ENCODE peak calls at places on chromosome 10, in eight cellular contexts. Y is brain pericyte; W is GDM1; E is activated T-helper 9 cell treated with anti-CD3 and anti-CD28 coated beads, Interleukin-2, amount 50 U/mL, for 16 hours; P is NCI-H345; N is Ammon's horn; A is HL-60; B is glomerular endothelial cell. D is an unnamed sample.
A peak's percentile ranks its signal among the peaks of the same experiment; 100 is the strongest.

GRCh38 chr10:336247-336646 is 201.0 kb downstream of the ZMYND11 start:
- DNase-seq in Y (no peak), W (no peak), E (no peak), P (no peak), N (no peak), A (no peak), B (no peak), D (no peak)

GRCh38 chr10:122154733-122155366 is 116.2 kb upstream of the BTBD16 start:
- DNase-seq in Y (no peak), W (no peak), E (no peak), P (no peak), N (peak; percentile 79), A (no peak), B (no peak), D (no peak)

GRCh38 chr10:13491747-13492360 is 37.0 kb downstream of the BEND7 start:
- DNase-seq in Y (no peak), W (no peak), E (no peak), P (no peak), N (no peak), A (no peak), B (no peak), D (no peak)

GRCh38 chr10:11303671-11304170 is 286.0 kb downstream of the CELF2 start:
- DNase-seq in Y (no peak), W (no peak), E (no peak), P (no peak), N (no peak), A (no peak), B (no peak), D (no peak)

GRCh38 chr10:53864850-53865249 is 936.2 kb downstream of the PCDH15 start:
- DNase-seq in Y (no peak), W (no peak), E (no peak), P (no peak), N (no peak), A (no peak), B (no peak), D (no peak)

GRCh38 chr10:8544057-8544380 is 489.5 kb downstream of the GATA3 start:
- DNase-seq in Y (no peak), W (no peak), E (no peak), P (no peak), N (no peak), A (peak; percentile 36), B (no peak), D (no peak)

GRCh38 chr10:75431180-75432111 is at the start of gene LRMDA:
- DNase-seq in Y (no peak), W (no peak), E (no peak), P (no peak), N (peak; percentile 8), A (peak; percentile 93), B (no peak), D (no peak)

GRCh38 chr10:126979311-126979710 is 74.1 kb downstream of the DOCK1 start:
- DNase-seq in Y (no peak), W (no peak), E (no peak), P (no peak), N (no peak), A (no peak), B (no peak), D (no peak)

GRCh38 chr10:117112220-117112619 is 25.9 kb downstream of the VAX1 start:
- DNase-seq in Y (no peak), W (no peak), E (no peak), P (no peak), N (no peak), A (no peak), B (no peak), D (peak; percentile 5)

GRCh38 chr10:81248846-81249245 is 626.1 kb upstream of the NRG3 start:
- DNase-seq in Y (no peak), W (no peak), E (no peak), P (no peak), N (no peak), A (no peak), B (no peak), D (no peak)

GRCh38 chr10:48246501-48246900 is 28.0 kb downstream of the FRMPD2 start:
- DNase-seq in Y (no peak), W (no peak), E (no peak), P (no peak), N (no peak), A (no peak), B (no peak), D (no peak)

GRCh38 chr10:504131-504611 is 185.3 kb downstream of the DIP2C start:
- DNase-seq in Y (no peak), W (no peak), E (no peak), P (peak; percentile 41), N (no peak), A (no peak), B (no peak), D (no peak)

GRCh38 chr10:93413252-93413689 is 68.9 kb downstream of the MYOF start:
- DNase-seq in Y (no peak), W (peak; percentile 70), E (no peak), P (no peak), N (peak; percentile 40), A (peak; percentile 66), B (peak; percentile 34), D (no peak)

GRCh38 chr10:89032141-89032814 is 41.7 kb downstream of the FAS start:
- DNase-seq in Y (no peak), W (no peak), E (peak; percentile 50), P (no peak), N (no peak), A (no peak), B (peak; percentile 36), D (peak; percentile 66)

GRCh38 chr10:31458974-31459373 is 140.0 kb downstream of the ZEB1 start:
- DNase-seq in Y (no peak), W (no peak), E (no peak), P (no peak), N (no peak), A (no peak), B (no peak), D (no peak)

GRCh38 chr10:11378835-11379234 is 232.6 kb downstream of the USP6NL start:
- DNase-seq in Y (no peak), W (no peak), E (no peak), P (no peak), N (no peak), A (no peak), B (no peak), D (no peak)

GRCh38 chr10:130497056-130498010 is 361.1 kb downstream of the GLRX3 start:
- DNase-seq in Y (no peak), W (no peak), E (no peak), P (no peak), N (no peak), A (no peak), B (no peak), D (no peak)

GRCh38 chr10:7488418-7488829 is 77.6 kb upstream of the SFMBT2 start:
- DNase-seq in Y (no peak), W (no peak), E (no peak), P (no peak), N (no peak), A (no peak), B (peak; percentile 77), D (no peak)

GRCh38 chr10:8615118-8615517 is 560.6 kb downstream of the GATA3 start:
- DNase-seq in Y (no peak), W (no peak), E (no peak), P (no peak), N (no peak), A (no peak), B (no peak), D (no peak)

GRCh38 chr10:33352631-33353030 is 18.2 kb upstream of the NRP1 start:
- DNase-seq in Y (no peak), W (no peak), E (no peak), P (no peak), N (no peak), A (no peak), B (no peak), D (no peak)

D was measured in LHCN-M2.